ENCODE peak calls at places on chromosomes 1 and 21, in nine cellular contexts. X is DND-41, K is psoas muscle, J is tibial artery, U is cardiac muscle cell, G is dorsolateral prefrontal cortex, I is hepatocyte, F is body of pancreas, W is heart right ventricle. L is an unnamed sample.

GRCh38 chr1:111654839-111655238 is 35.2 kb downstream of the RAP1A start:
- DNase-seq in W (no peak), F (no peak), U (no peak), I (no peak), K (no peak), J (no peak), G (no peak), X (no peak), L (no peak)

GRCh38 chr1:41389009-41389408 is 27.8 kb downstream of the FOXO6 start:
- DNase-seq in F (no peak), X (no peak), U (no peak), J (no peak), W (no peak), K (no peak), G (no peak), I (no peak), L (no peak)

GRCh38 chr1:6259491-6260362 is 1.2 kb downstream of the GPR153 start:
- DNase-seq in F (peak; percentile 67), U (peak; percentile 78), W (peak; percentile 74), J (peak; percentile 83), G (peak; percentile 70), K (peak; percentile 89), I (peak; percentile 93), X (peak; percentile 79), L (peak; percentile 72)

GRCh38 chr21:40422851-40423635 is 423.9 kb downstream of the DSCAM start:
- DNase-seq in W (no peak), F (no peak), J (no peak), K (no peak), U (no peak), I (no peak), G (no peak), X (no peak), L (no peak)

GRCh38 chr1:201362906-201363305 is 14.6 kb downstream of the TNNT2 start:
- DNase-seq in U (no peak), I (no peak), F (no peak), W (no peak), X (no peak), G (peak; percentile 9), K (no peak), J (no peak), L (no peak)

GRCh38 chr1:198620951-198621824 is 17.7 kb upstream of the PTPRC start:
- DNase-seq in W (no peak), J (no peak), U (no peak), F (no peak), K (no peak), X (peak; percentile 95), I (no peak), G (no peak), L (peak; percentile 80)

GRCh38 chr21:38948377-38948776 is 142.6 kb downstream of the ETS2 start:
- DNase-seq in J (no peak), W (no peak), X (no peak), F (no peak), U (no peak), G (no peak), K (no peak), I (no peak), L (no peak)

GRCh38 chr1:245558069-245558468 is 403.3 kb downstream of the KIF26B start:
- DNase-seq in J (no peak), U (no peak), I (peak; percentile 45), X (no peak), F (no peak), K (no peak), W (no peak), G (no peak), L (no peak)

GRCh38 chr1:234078143-234078542 is 173.7 kb downstream of the SLC35F3 start:
- DNase-seq in X (no peak), W (no peak), F (no peak), K (no peak), I (no peak), U (no peak), G (no peak), J (no peak), L (no peak)

GRCh38 chr1:233777571-233777970 is 126.9 kb upstream of the SLC35F3 start:
- DNase-seq in W (no peak), G (no peak), U (no peak), I (no peak), J (no peak), K (no peak), X (no peak), F (no peak), L (no peak)

GRCh38 chr1:231602675-231602984 is 24.0 kb upstream of the DISC1 start:
- DNase-seq in X (no peak), U (no peak), F (no peak), I (no peak), G (no peak), J (no peak), K (no peak), W (no peak), L (no peak)

GRCh38 chr1:154326546-154327465 is 1.5 kb downstream of the ATP8B2 start:
- DNase-seq in W (peak; percentile 47), K (peak; percentile 79), X (no peak), U (no peak), I (no peak), G (no peak), J (peak; percentile 97), F (peak; percentile 40), L (no peak)

GRCh38 chr1:52769346-52770033 is 43.2 kb downstream of the ZYG11B start:
- DNase-seq in W (no peak), U (no peak), I (no peak), G (no peak), K (no peak), F (no peak), J (no peak), X (no peak), L (no peak)

GRCh38 chr1:240597153-240597745 is 14.7 kb downstream of the GREM2 start:
- DNase-seq in I (peak; percentile 10), G (no peak), U (no peak), X (no peak), J (no peak), F (no peak), K (no peak), W (no peak), L (no peak)

GRCh38 chr1:41622859-41623732 is 138.6 kb upstream of the EDN2 start:
- DNase-seq in G (no peak), K (no peak), F (no peak), X (peak; percentile 7), W (no peak), J (peak; percentile 34), U (no peak), I (no peak), L (no peak)

GRCh38 chr21:31447477-31447876 is 103.4 kb upstream of the TIAM1 start:
- DNase-seq in W (no peak), I (no peak), G (no peak), X (no peak), U (no peak), K (peak; percentile 23), J (no peak), F (no peak), L (no peak)

GRCh38 chr1:5408401-5408800 is 583.8 kb downstream of the NPHP4 start:
- DNase-seq in U (no peak), K (no peak), J (no peak), G (no peak), W (no peak), I (no peak), F (no peak), X (no peak), L (no peak)

GRCh38 chr1:18932387-18932786 is 24.1 kb downstream of the IFFO2 start:
- DNase-seq in J (no peak), F (no peak), I (no peak), U (no peak), W (no peak), K (no peak), X (no peak), G (no peak), L (no peak)

DNA sequence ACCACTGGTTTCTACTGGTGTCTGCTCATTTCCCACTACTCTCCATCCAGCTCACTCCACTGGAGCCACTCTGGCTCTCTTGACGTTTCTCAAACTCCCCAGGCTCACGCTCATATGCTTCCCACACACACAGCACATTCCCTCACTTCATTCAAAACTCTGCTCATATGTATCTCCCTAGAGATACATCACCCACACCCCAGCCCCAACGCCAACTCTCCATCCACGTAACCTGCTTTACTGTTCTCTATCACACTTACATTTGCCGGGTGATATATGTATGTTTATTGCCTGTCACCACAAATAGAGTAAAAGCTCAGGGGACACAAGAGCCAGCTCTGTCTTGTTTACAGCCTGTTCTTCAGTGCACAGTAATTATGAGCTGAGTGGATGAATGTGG is 22.2 kb downstream of the EBNA1BP2 start:
- DNase-seq in X (no peak), I (no peak), U (no peak), K (no peak), F (no peak), W (no peak), J (no peak), G (no peak), L (no peak)
- H3K27me3 ChIP-seq in X (peaks cover 12% of the 10 kb centered on the region), I (no peaks in the 10 kb centered on the region), U (no peaks in the 10 kb centered on the region), K (peaks cover 10% of the 10 kb centered on the region), F (no peaks in the 10 kb centered on the region), W (peaks cover 38% of the 10 kb centered on the region), J (peaks cover 43% of the 10 kb centered on the region), G (no peaks in the 10 kb centered on the region), L (peaks cover 37% of the 10 kb centered on the region)

GRCh38 chr1:58576727-58577675 is at the start of gene TACSTD2:
- DNase-seq in X (no peak), F (peak; percentile 94), K (peak; percentile 25), I (peak; percentile 84), W (no peak), U (no peak), G (no peak), J (peak; percentile 70), L (no peak)
- H3K27me3 ChIP-seq in X (peaks cover 12% of the 10 kb centered on the region), F (no peaks in the 10 kb centered on the region), K (peaks cover 7% of the 10 kb centered on the region), I (no peaks in the 10 kb centered on the region), W (peaks cover 55% of the 10 kb centered on the region), U (peaks cover 99% of the 10 kb centered on the region), G (peaks cover 30% of the 10 kb centered on the region), J (no peaks in the 10 kb centered on the region), L (peaks cover 7% of the 10 kb centered on the region)

GRCh38 chr1:227240983-227241382 is 77.3 kb downstream of the CDC42BPA start:
- DNase-seq in U (no peak), X (no peak), J (no peak), W (no peak), K (no peak), G (no peak), F (no peak), I (no peak), L (no peak)
- H3K27me3 ChIP-seq in U (no peaks in the 10 kb centered on the region), X (no peaks in the 10 kb centered on the region), J (no peaks in the 10 kb centered on the region), W (no peaks in the 10 kb centered on the region), K (no peaks in the 10 kb centered on the region), G (no peaks in the 10 kb centered on the region), F (no peaks in the 10 kb centered on the region), I (no peaks in the 10 kb centered on the region), L (no peaks in the 10 kb centered on the region)

DNA sequence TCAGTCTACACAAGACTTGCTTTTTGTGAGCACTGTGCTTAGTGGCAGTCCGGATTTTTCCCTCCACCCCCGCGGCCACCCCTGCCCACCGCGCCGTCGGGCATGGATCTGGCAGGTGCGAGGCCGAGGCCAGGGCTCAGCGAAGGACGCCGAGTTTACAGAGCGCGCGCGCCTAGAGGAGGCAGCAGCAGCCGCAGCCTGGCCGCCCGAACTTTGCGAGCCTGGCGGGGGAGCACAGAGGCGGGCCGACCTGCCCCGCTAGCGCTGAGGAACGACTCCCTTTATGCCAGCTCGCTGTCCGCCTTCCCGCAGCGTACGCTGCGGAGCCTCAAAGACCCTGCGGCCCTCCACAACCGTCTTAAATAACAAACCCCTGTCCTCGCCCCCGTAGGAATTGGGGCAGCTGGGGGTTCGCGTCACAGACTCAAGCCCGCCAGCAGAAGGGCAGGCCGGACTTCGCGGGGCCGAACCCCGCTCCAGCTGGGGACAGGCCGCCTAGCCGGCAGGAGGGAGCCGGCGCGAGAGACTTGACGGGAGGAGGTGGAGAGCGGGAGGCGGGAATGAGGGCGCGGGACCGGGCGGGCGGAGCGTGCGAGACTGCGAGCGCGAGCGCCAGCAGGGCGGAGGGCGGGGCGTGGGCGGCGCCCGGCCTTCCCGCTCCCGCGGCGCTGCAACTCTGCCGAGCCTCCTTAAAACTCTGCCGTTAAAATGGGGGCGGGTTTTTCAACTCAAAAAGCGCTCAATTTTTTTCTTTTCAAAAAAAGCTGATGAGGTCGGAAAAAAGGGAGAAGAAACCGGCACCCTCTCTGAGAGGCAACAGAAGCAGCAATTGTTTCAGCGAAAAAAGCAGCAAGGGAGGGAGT is 1.8 kb upstream of the CDKN2C start:
- DNase-seq in K (peak; percentile 91), J (peak; percentile 97), U (peak; percentile 88), I (peak; percentile 94), G (peak; percentile 91), X (peak; percentile 94), F (peak; percentile 91), W (peak; percentile 93), L (peak; percentile 87)
- H3K27me3 ChIP-seq in K (no peaks in the 10 kb centered on the region), J (no peaks in the 10 kb centered on the region), U (peaks cover 93% of the 10 kb centered on the region), I (peaks cover 43% of the 10 kb centered on the region), G (no peaks in the 10 kb centered on the region), X (no peaks in the 10 kb centered on the region), F (no peaks in the 10 kb centered on the region), W (no peaks in the 10 kb centered on the region), L (no peaks in the 10 kb centered on the region)

L was measured in CD4-positive, alpha-beta memory T cell.